ENCODE peak calls at places on chromosomes 7 and 10, in four cellular contexts. One of them, this sample, is unnamed.
A peak's percentile ranks its signal among the peaks of the same experiment; 100 is the strongest.

GRCh38 chr10:78903351-78903940 is 165.3 kb upstream of the ZMIZ1 start:
- DNase-seq in neural crest cell: no peak
- DNase-seq in amniotic epithelial cell: no peak
- DNase-seq in left colon: no peak
- DNase-seq in this sample: peak; percentile 1

GRCh38 chr7:18693401-18693800 is 197.9 kb downstream of the HDAC9 start:
- DNase-seq in neural crest cell: no peak
- DNase-seq in amniotic epithelial cell: peak; percentile 95
- DNase-seq in left colon: no peak
- DNase-seq in this sample: no peak

GRCh38 chr10:103284170-103284569 is 7.2 kb downstream of the INA start:
- DNase-seq in neural crest cell: no peak
- DNase-seq in amniotic epithelial cell: peak; percentile 92
- DNase-seq in left colon: no peak
- DNase-seq in this sample: no peak

GRCh38 chr10:2851544-2851943 is 215.8 kb upstream of the PFKP start:
- DNase-seq in neural crest cell: no peak
- DNase-seq in amniotic epithelial cell: no peak
- DNase-seq in left colon: no peak
- DNase-seq in this sample: no peak

GRCh38 chr7:134457166-134457565 is 1.7 kb downstream of the AKR1B1 start:
- DNase-seq in neural crest cell: no peak
- DNase-seq in amniotic epithelial cell: no peak
- DNase-seq in left colon: no peak
- DNase-seq in this sample: no peak

GRCh38 chr10:546971-547590 is 142.4 kb downstream of the DIP2C start:
- DNase-seq in neural crest cell: no peak
- DNase-seq in amniotic epithelial cell: peak; percentile 31
- DNase-seq in left colon: no peak
- DNase-seq in this sample: no peak

GRCh38 chr7:79506481-79506880 is 53.0 kb upstream of the MAGI2 start:
- DNase-seq in neural crest cell: no peak
- DNase-seq in amniotic epithelial cell: peak; percentile 84
- DNase-seq in left colon: no peak
- DNase-seq in this sample: no peak

GRCh38 chr7:107118109-107118900 is 50.5 kb upstream of the HBP1 start:
- DNase-seq in neural crest cell: no peak
- DNase-seq in amniotic epithelial cell: peak; percentile 46
- DNase-seq in left colon: no peak
- DNase-seq in this sample: no peak

GRCh38 chr7:149707448-149707886 is 65.9 kb downstream of the ZNF467 start:
- DNase-seq in neural crest cell: no peak
- DNase-seq in amniotic epithelial cell: no peak
- DNase-seq in left colon: no peak
- DNase-seq in this sample: no peak

GRCh38 chr10:75353183-75353582 is 48.4 kb downstream of the ZNF503 start:
- DNase-seq in neural crest cell: peak; percentile 28
- DNase-seq in amniotic epithelial cell: no peak
- DNase-seq in left colon: no peak
- DNase-seq in this sample: no peak

GRCh38 chr7:142797799-142798377 is 27.1 kb downstream of the PRSS2 start:
- DNase-seq in neural crest cell: no peak
- DNase-seq in amniotic epithelial cell: no peak
- DNase-seq in left colon: no peak
- DNase-seq in this sample: no peak

This sample was measured in retina.